ENCODE peak calls at places on chromosome 14, in five cellular contexts. I is activated CD4-positive, alpha-beta T cell treated with anti-CD3 and anti-CD28 coated beads, Interleukin-2, amount 50 U/mL, for 48 hours; L is neuronal stem cell; G is myocyte; A is bronchial epithelial cell. U is an unnamed sample.

GRCh38 chr14:24032727-24033418 is 18.9 kb upstream of the CARMIL3 start:
- DNase-seq in A (peak), G (peak), I (no peak), L (no peak), U (peak)

GRCh38 chr14:23319746-23320583 is 1.3 kb upstream of the PABPN1 start:
- DNase-seq in I (no peak), A (no peak), G (no peak), L (no peak), U (no peak)

GRCh38 chr14:100907240-100907639 is 3.7 kb upstream of the RTL1 start:
- DNase-seq in I (no peak), L (no peak), G (no peak), A (no peak), U (no peak)

GRCh38 chr14:59013672-59014298 is 174.7 kb upstream of the DAAM1 start:
- DNase-seq in L (no peak), G (no peak), A (peak), I (no peak), U (peak)

GRCh38 chr14:23076785-23077408 is 18.0 kb downstream of the ACIN1 start:
- DNase-seq in A (no peak), L (no peak), I (no peak), G (peak), U (no peak)

GRCh38 chr14:50040401-50040775 is 76.0 kb downstream of the VCPKMT start:
- DNase-seq in I (peak), L (no peak), G (peak), A (peak), U (peak)

GRCh38 chr14:75876526-75876925 is 105.3 kb downstream of the TGFB3 start:
- DNase-seq in A (no peak), I (no peak), L (no peak), G (no peak), U (no peak)

GRCh38 chr14:24829862-24830261 is 195.9 kb upstream of the GZMB start:
- DNase-seq in I (no peak), A (no peak), G (no peak), L (no peak), U (no peak)

GRCh38 chr14:52315355-52315718 is 1.2 kb downstream of the PTGER2 start:
- DNase-seq in I (no peak), G (no peak), A (no peak), L (no peak), U (no peak)

GRCh38 chr14:37091651-37092050 is 80.8 kb downstream of the SLC25A21 start:
- DNase-seq in G (peak), I (no peak), A (no peak), L (no peak), U (no peak)

GRCh38 chr14:101075025-101075800 is 171.7 kb upstream of the RTL1 start:
- DNase-seq in G (no peak), I (no peak), A (no peak), L (no peak), U (no peak)

GRCh38 chr14:71726639-71727085 is 205.6 kb upstream of the RGS6 start:
- DNase-seq in G (peak), L (no peak), I (no peak), A (no peak), U (no peak)

GRCh38 chr14:96001866-96002510 is 37.2 kb upstream of the C14orf132 start:
- DNase-seq in L (no peak), G (peak), A (no peak), I (no peak), U (no peak)

GRCh38 chr14:104143071-104143470 is 4.7 kb downstream of the KIF26A start:
- DNase-seq in G (no peak), L (no peak), A (no peak), I (no peak), U (no peak)

U was measured in epithelial cell of prostate.